ENCODE peak calls at places on chromosomes 1 and 21, in nine cellular contexts. L is IMR-90, W is testis, I is OCI-LY7, V is colonic mucosa, R is PC-3, A is body of pancreas, M is cardiac muscle cell, J is tibial artery. Z is an unnamed sample. For H3K36me3 and H3K4me1, the result is how much of the 10 kb centered on the place peaks cover.

GRCh38 chr21:36630485-36631206 is 68.3 kb upstream of the SIM2 start:
- DNase-seq in L (peak), W (peak), I (peak), V (peak), R (peak), A (peak), M (peak), J (no peak), Z (peak)

GRCh38 chr1:209827384-209828261 is at the start of gene UTP25:
- DNase-seq in L (peak), W (peak), I (peak), V (peak), R (peak), A (peak), M (peak), J (peak), Z (peak)

GRCh38 chr1:232627645-232628334 is 2.1 kb downstream of the SIPA1L2 start:
- DNase-seq in L (peak), W (no peak), I (peak), V (peak), R (peak), A (no peak), M (peak), J (no peak), Z (no peak)

GRCh38 chr1:182015360-182015759 is 46.2 kb downstream of the ZNF648 start:
- DNase-seq in L (no peak), W (no peak), I (no peak), V (no peak), R (no peak), A (no peak), M (no peak), J (no peak), Z (no peak)

GRCh38 chr1:179742717-179743678 is at the start of gene FAM163A:
- DNase-seq in L (no peak), W (no peak), I (no peak), V (no peak), R (no peak), A (no peak), M (peak), J (no peak), Z (no peak)

GRCh38 chr1:214234635-214235025 is 46.3 kb upstream of the SMYD2 start:
- DNase-seq in L (peak), W (no peak), I (no peak), V (no peak), R (no peak), A (no peak), M (no peak), J (no peak), Z (no peak)

GRCh38 chr1:198169704-198170103 is 12.9 kb downstream of the NEK7 start:
- DNase-seq in L (no peak), W (no peak), I (no peak), V (no peak), R (no peak), A (no peak), M (no peak), J (no peak), Z (no peak)

GRCh38 chr1:22915816-22916468 is 56.7 kb downstream of the LACTBL1 start:
- DNase-seq in L (no peak), W (no peak), I (no peak), V (no peak), R (no peak), A (no peak), M (no peak), J (no peak), Z (no peak)

GRCh38 chr21:46127239-46128105 is 27.9 kb downstream of the FTCD start:
- DNase-seq in L (no peak), W (no peak), I (no peak), V (no peak), R (no peak), A (no peak), M (no peak), J (peak), Z (no peak)

GRCh38 chr1:87111659-87112339 is 197.4 kb downstream of the HS2ST1 start:
- DNase-seq in L (no peak), W (no peak), I (no peak), V (no peak), R (no peak), A (no peak), M (no peak), J (no peak), Z (no peak)

GRCh38 chr1:11804666-11805453 is 904 bp downstream of the MTHFR start:
- DNase-seq in L (peak), W (peak), I (no peak), V (peak), R (peak), A (peak), M (peak), J (peak), Z (no peak)

GRCh38 chr1:64948905-64949833 is 17.2 kb downstream of the JAK1 start:
- DNase-seq in L (no peak), W (no peak), I (no peak), V (no peak), R (peak), A (no peak), M (no peak), J (no peak), Z (no peak)

GRCh38 chr1:84347547-84348239 is 46.2 kb downstream of the SAMD13 start:
- DNase-seq in L (peak), W (no peak), I (no peak), V (no peak), R (no peak), A (no peak), M (no peak), J (no peak), Z (no peak)

GRCh38 chr1:178308438-178308837 is 188.3 kb downstream of the CLEC20A start:
- DNase-seq in L (no peak), W (no peak), I (no peak), V (no peak), R (no peak), A (no peak), M (no peak), J (no peak), Z (no peak)

GRCh38 chr1:145847827-145848226 is 2.4 kb downstream of the NUDT17 start:
- DNase-seq in L (no peak), W (no peak), I (no peak), V (no peak), R (no peak), A (no peak), M (no peak), J (no peak), Z (no peak)

GRCh38 chr1:106268070-106268469 is 788.4 kb upstream of the PRMT6 start:
- DNase-seq in L (no peak), W (peak), I (no peak), V (no peak), R (peak), A (no peak), M (peak), J (no peak), Z (no peak)

GRCh38 chr1:217982711-217983405 is 302.2 kb upstream of the RRP15 start:
- DNase-seq in L (no peak), W (no peak), I (no peak), V (no peak), R (no peak), A (no peak), M (no peak), J (no peak), Z (no peak)

GRCh38 chr1:10910490-10911273 is 101.8 kb upstream of the TARDBP start:
- DNase-seq in L (no peak), W (no peak), I (peak), V (no peak), R (no peak), A (no peak), M (no peak), J (no peak), Z (no peak)

GRCh38 chr1:87880747-87881133 is 552.1 kb downstream of the LMO4 start:
- DNase-seq in L (peak), W (no peak), I (no peak), V (no peak), R (peak), A (no peak), M (no peak), J (no peak), Z (peak)

GRCh38 chr21:14453339-14453738 is 70.4 kb upstream of the HSPA13 start:
- DNase-seq in L (no peak), W (no peak), I (no peak), V (no peak), R (no peak), A (no peak), M (no peak), J (no peak), Z (no peak)

GRCh38 chr1:25030674-25031589 is 100.9 kb upstream of the RUNX3 start:
- DNase-seq in L (peak), W (no peak), I (no peak), V (no peak), R (peak), A (no peak), M (no peak), J (no peak), Z (no peak)

GRCh38 chr1:160207751-160208150 is 2.6 kb downstream of the PEA15 start:
- DNase-seq in L (no peak), W (no peak), I (no peak), V (no peak), R (no peak), A (no peak), M (no peak), J (no peak), Z (no peak)

GRCh38 chr1:19409477-19410086 is 75.8 kb downstream of the CAPZB start:
- DNase-seq in L (no peak), W (no peak), I (no peak), V (no peak), R (no peak), A (no peak), M (no peak), J (no peak), Z (no peak)
- H3K36me3 ChIP-seq in L (under half), W (under half), I (under half), V (under half), R (under half), A (under half), M (under half), J (under half), Z (half or more)

GRCh38 chr1:204318324-204318723 is 41.4 kb downstream of the PLEKHA6 start:
- DNase-seq in L (no peak), W (no peak), I (no peak), V (no peak), R (no peak), A (no peak), M (no peak), J (no peak), Z (no peak)

GRCh38 chr1:204320413-204320812 is 39.3 kb downstream of the PLEKHA6 start:
- DNase-seq in L (peak), W (no peak), I (no peak), V (no peak), R (peak), A (no peak), M (no peak), J (no peak), Z (peak)

GRCh38 chr1:204319462-204319861 is 40.3 kb downstream of the PLEKHA6 start:
- DNase-seq in L (peak), W (no peak), I (no peak), V (no peak), R (peak), A (no peak), M (no peak), J (no peak), Z (peak)

GRCh38 chr1:204317170-204317569 is 42.6 kb downstream of the PLEKHA6 start:
- DNase-seq in L (no peak), W (no peak), I (no peak), V (no peak), R (no peak), A (no peak), M (no peak), J (no peak), Z (no peak)

GRCh38 chr1:204319027-204319426 is 40.7 kb downstream of the PLEKHA6 start:
- DNase-seq in L (peak), W (no peak), I (no peak), V (no peak), R (no peak), A (no peak), M (no peak), J (no peak), Z (no peak)
- H3K27ac ChIP-seq in L (peak), W (no peak), I (no peak), V (peak), R (peak), A (no peak), M (no peak), J (peak), Z (peak)

DNA sequence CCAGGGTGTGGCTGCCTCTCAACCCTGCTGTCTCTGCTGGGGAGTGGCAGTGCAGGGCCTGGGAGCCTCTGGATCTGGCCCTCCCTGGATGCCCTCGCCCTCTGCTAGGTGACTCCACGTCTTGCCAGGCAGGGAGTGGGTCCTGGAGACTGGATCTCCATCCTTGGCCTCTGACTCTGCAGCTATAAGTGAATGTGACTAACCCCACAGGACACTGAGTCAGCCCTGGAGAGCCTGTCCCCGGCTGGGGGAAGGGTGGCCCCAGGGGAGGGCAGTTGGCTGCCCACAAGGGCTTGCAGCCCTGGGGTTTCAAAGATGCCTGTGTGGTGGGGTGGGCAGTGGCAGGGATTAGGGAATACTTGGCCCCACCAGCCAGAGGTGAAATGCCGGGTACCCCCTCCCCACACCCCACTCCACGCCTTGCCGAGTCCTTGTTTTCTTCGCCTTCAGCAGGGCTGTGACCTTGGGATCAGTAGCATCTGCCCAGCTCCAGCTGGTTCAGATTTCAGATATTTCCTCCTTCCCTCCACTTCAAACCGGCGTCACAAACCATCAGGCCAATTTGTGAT is 1.9 kb upstream of the MYBPH start:
- DNase-seq in L (peak), W (no peak), I (no peak), V (no peak), R (peak), A (no peak), M (no peak), J (peak), Z (peak)
- H3K4me1 ChIP-seq in L (under half), W (under half), I (under half), V (under half), R (under half), A (under half), M (under half), J (under half), Z (under half)

DNA sequence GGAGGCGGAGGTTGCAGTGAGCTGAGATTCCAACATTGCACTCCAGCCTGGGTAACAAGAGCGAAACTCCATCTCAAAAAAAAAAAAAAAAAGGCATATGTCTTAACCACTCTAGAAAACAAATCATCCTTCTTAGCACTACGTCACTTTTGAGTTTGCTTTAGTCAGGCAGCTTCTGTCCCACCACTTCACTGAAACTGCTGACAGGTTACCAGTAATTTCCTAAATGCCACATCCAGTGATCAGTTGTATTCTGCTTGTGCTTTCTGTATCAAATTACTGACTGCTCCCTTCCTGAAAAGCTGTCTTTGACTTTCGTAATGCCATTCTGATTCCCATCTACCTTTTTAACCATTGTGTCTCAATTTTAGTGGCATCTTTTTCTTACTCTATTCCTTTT is 21.7 kb downstream of the RCOR3 start:
- DNase-seq in L (no peak), W (no peak), I (no peak), V (no peak), R (no peak), A (no peak), M (no peak), J (no peak), Z (no peak)
- H3K36me3 ChIP-seq in L (under half), W (under half), I (half or more), V (under half), R (under half), A (under half), M (under half), J (under half), Z (half or more)